ENCODE peak calls at places on chromosomes 1 and 21, in five cellular contexts. J is IMR-90, A is mesendoderm, X is mesenchymal stem cell, L is neuronal stem cell. O is an unnamed sample.

GRCh38 chr1:71666609-71667008 is 585.8 kb upstream of the ZRANB2 start:
- DNase-seq in J (peak; percentile 58), A (no peak), X (no peak), L (no peak), O (no peak)

GRCh38 chr1:93845554-93846150 is 33.4 kb downstream of the DNTTIP2 start:
- DNase-seq in L (peak; percentile 15), J (peak; percentile 94), X (peak; percentile 95), A (peak; percentile 96), O (peak; percentile 49)

GRCh38 chr1:154940213-154940879 is 3.8 kb upstream of the PMVK start:
- DNase-seq in X (no peak), L (no peak), J (no peak), A (peak; percentile 59), O (no peak)

GRCh38 chr1:100187912-100188311 is 9.9 kb upstream of the LRRC39 start:
- DNase-seq in J (peak; percentile 26), A (no peak), L (no peak), X (peak; percentile 6), O (no peak)

GRCh38 chr1:63322944-63323865 is 838 bp downstream of the FOXD3 start:
- DNase-seq in A (peak; percentile 75), X (no peak), J (no peak), L (peak; percentile 42), O (peak; percentile 74)

GRCh38 chr1:11487196-11487751 is 8.3 kb downstream of the DISP3 start:
- DNase-seq in A (no peak), J (no peak), L (no peak), X (no peak), O (no peak)

GRCh38 chr1:163275222-163275621 is 46.5 kb upstream of the NUF2 start:
- DNase-seq in J (peak; percentile 35), A (no peak), X (peak; percentile 33), L (no peak), O (no peak)

GRCh38 chr1:186239211-186239610 is 135.8 kb downstream of the TPR start:
- DNase-seq in L (no peak), X (no peak), A (no peak), J (no peak), O (no peak)

GRCh38 chr1:47996406-47997226 is 569 bp downstream of the TRABD2B start:
- DNase-seq in X (no peak), J (no peak), L (no peak), A (peak; percentile 53), O (peak; percentile 40)

GRCh38 chr21:21003701-21004100 is 5.5 kb downstream of the NCAM2 start:
- DNase-seq in A (peak; percentile 75), X (peak; percentile 40), J (peak; percentile 37), L (no peak), O (peak; percentile 34)

GRCh38 chr1:94514095-94514727 is 27.3 kb downstream of the F3 start:
- DNase-seq in L (peak; percentile 30), A (peak; percentile 69), J (peak; percentile 24), X (peak; percentile 55), O (peak; percentile 36)

GRCh38 chr1:78483903-78484302 is 6.9 kb upstream of the PTGFR start:
- DNase-seq in X (no peak), J (peak; percentile 40), L (no peak), A (peak; percentile 42), O (peak; percentile 53)

GRCh38 chr1:93419344-93419743 is 28.6 kb upstream of the FNBP1L start:
- DNase-seq in X (no peak), L (no peak), A (no peak), J (no peak), O (no peak)

GRCh38 chr1:213512316-213512715 is 461.3 kb downstream of the RPS6KC1 start:
- DNase-seq in X (no peak), A (peak; percentile 67), L (no peak), J (no peak), O (no peak)

GRCh38 chr1:27033059-27033746 is 20.6 kb upstream of the TENT5B start:
- DNase-seq in A (no peak), L (no peak), J (no peak), X (no peak), O (no peak)

GRCh38 chr1:111624382-111624781 is 4.8 kb downstream of the RAP1A start:
- DNase-seq in A (no peak), L (no peak), J (no peak), X (no peak), O (no peak)

GRCh38 chr1:32903991-32904776 is 3.0 kb upstream of the TMEM54 start:
- DNase-seq in X (no peak), A (no peak), L (no peak), J (no peak), O (no peak)

GRCh38 chr1:94623560-94624148 is 82.1 kb upstream of the F3 start:
- DNase-seq in A (peak; percentile 54), L (no peak), X (peak; percentile 70), J (no peak), O (no peak)

GRCh38 chr1:42750041-42750440 is 10.0 kb upstream of the CLDN19 start:
- DNase-seq in L (no peak), X (no peak), A (no peak), J (no peak), O (peak; percentile 23)

GRCh38 chr21:43320526-43320925 is 106.4 kb downstream of the SIK1 start:
- DNase-seq in X (peak; percentile 34), A (no peak), J (no peak), L (no peak), O (no peak)

GRCh38 chr21:38803075-38803474 is 2.7 kb upstream of the ETS2 start:
- DNase-seq in A (no peak), X (no peak), J (no peak), L (no peak), O (no peak)

GRCh38 chr1:179021873-179022272 is 3.8 kb upstream of the FAM20B start:
- DNase-seq in A (no peak), X (no peak), L (no peak), J (peak; percentile 51), O (no peak)

GRCh38 chr1:23478896-23479790 is 4.8 kb downstream of the ASAP3 start:
- DNase-seq in L (no peak), J (peak; percentile 72), A (no peak), X (peak; percentile 67), O (no peak)

GRCh38 chr1:19650416-19651140 is 6.5 kb downstream of the NBL1 start:
- DNase-seq in L (no peak), X (no peak), J (no peak), A (no peak), O (no peak)

GRCh38 chr21:36186506-36187399 is 30.1 kb downstream of the DOP1B start:
- DNase-seq in J (no peak), A (no peak), X (no peak), L (no peak), O (peak; percentile 48)

GRCh38 chr1:228996286-228996685 is 261.0 kb downstream of the RHOU start:
- DNase-seq in J (no peak), A (no peak), L (no peak), X (no peak), O (no peak)

GRCh38 chr1:229000187-229000586 is 264.9 kb downstream of the RHOU start:
- DNase-seq in L (no peak), J (no peak), X (no peak), A (no peak), O (no peak)

GRCh38 chr1:228999776-229000175 is 264.5 kb downstream of the RHOU start:
- DNase-seq in L (no peak), J (no peak), X (no peak), A (no peak), O (no peak)

GRCh38 chr1:228997721-228998144 is 262.5 kb downstream of the RHOU start:
- DNase-seq in X (no peak), J (no peak), A (no peak), L (no peak), O (no peak)

DNA sequence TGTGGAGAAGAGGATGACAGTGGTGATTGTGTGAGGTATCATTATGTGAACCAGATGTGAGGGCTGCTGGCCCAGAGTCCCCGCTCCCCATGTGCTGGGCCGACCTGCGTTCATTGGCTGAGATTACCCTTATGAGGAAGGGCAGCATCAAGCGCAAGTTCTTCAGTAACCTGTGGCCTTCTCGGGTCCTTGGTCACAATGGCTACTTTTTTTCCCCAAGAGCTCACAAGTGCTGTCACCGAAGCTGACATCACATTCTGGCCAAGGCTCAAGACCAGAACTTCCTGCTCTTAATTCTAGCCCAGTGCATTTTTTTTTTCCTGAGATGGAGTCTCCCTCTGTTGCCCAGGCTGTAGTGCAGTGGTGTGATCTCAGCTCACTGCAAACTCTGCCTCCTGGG is 262.9 kb downstream of the RHOU start:
- DNase-seq in J (no peak), L (no peak), X (no peak), A (no peak), O (no peak)
- H2BK120ac ChIP-seq in J (no peak overlapping the region), L (no peak overlapping the region), X (no peak overlapping the region), A (no peak overlapping the region), O (no peak overlapping the region)

GRCh38 chr1:160258177-160258798 is 4.1 kb downstream of the DCAF8 start:
- DNase-seq in A (no peak), J (no peak), X (no peak), L (no peak), O (no peak)
- H2BK120ac ChIP-seq in A (no peak overlapping the region), J (no peak overlapping the region), X (no peak overlapping the region), L (no peak overlapping the region), O (no peak overlapping the region)

GRCh38 chr1:2247760-2248126 is 19.6 kb downstream of the SKI start:
- DNase-seq in A (no peak), J (no peak), L (no peak), X (no peak), O (no peak)
- H2BK120ac ChIP-seq in A (no peak overlapping the region), J (no peak overlapping the region), L (peak overlapping the region; percentile 25), X (peak overlapping the region; percentile 24), O (peak overlapping the region; percentile 0)

DNA sequence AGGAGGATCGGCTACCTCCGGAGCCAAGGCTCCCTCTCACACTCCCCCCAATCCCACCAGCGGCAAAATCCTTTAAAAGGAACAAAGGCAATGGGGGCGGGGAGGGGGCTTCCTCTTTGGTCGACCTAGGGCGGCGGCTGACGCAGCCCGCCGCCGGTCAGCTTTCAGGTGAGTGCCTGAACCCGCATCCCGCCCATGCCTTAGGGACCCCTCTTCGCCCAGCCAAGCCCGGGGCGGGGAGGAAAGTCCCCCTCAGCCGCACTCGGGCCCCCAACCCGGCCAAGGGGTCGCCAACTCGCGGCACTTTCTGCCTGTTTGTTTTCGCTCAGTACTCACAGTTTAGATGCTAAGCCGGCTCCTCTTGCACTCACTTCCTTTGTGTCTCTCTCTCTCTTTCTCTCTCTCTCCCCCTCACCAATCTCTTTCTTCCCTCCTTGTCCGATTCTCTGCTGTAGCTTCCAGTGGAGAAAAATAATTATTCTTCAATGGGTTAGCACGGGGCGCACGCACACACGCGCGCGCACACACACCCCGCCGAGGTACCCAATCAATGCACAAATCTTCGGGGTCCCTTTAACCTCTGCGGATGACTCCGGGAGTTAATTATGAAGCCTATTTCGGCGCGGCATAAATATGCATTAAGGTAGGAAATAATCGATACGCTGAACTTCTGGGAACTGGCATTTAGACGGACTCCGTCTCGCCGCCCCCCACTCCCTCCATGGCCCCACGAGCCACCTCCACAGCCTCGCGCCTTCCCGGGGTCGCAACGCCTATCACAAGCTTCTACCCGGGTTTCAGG is at the start of gene BLACAT1:
- DNase-seq in J (no peak), A (peak; percentile 83), L (no peak), X (no peak), O (no peak)
- H2BK120ac ChIP-seq in J (no peak within 1 kb of the TSS), A (peak within 1 kb of the TSS; percentile 52), L (peak within 1 kb of the TSS; percentile 90), X (no peak within 1 kb of the TSS), O (no peak within 1 kb of the TSS)

GRCh38 chr1:51344602-51345299 is 14.4 kb upstream of the TTC39A start:
- DNase-seq in J (no peak), X (no peak), A (peak; percentile 36), L (no peak), O (peak; percentile 67)
- H2BK120ac ChIP-seq in J (no peak overlapping the region), X (no peak overlapping the region), A (no peak overlapping the region), L (peak overlapping the region; percentile 24), O (no peak overlapping the region)

O was measured in H9.